ENCODE peak calls at places on chromosome 21, in six cellular contexts. B is neural progenitor cell; U is stimulated activated CD4-positive, alpha-beta T cell treated with anti-CD3 and anti-CD28 coated beads, TNF-alpha, amount 100 ng/mL, for 1 hour; T is mesothelial cell of epicardium; J is left cardiac atrium; Y is ovary. S is an unnamed sample.

GRCh38 chr21:28069446-28069845 is 923.2 kb downstream of the LTN1 start:
- DNase-seq in B (peak), U (no peak), T (no peak), J (no peak), Y (no peak), S (no peak)

GRCh38 chr21:16029065-16029464 is 299.3 kb downstream of the USP25 start:
- DNase-seq in B (no peak), U (no peak), T (no peak), J (no peak), Y (no peak), S (no peak)

GRCh38 chr21:45442276-45442675 is 37.3 kb downstream of the COL18A1 start:
- DNase-seq in B (no peak), U (no peak), T (no peak), J (peak), Y (no peak), S (no peak)

GRCh38 chr21:14690886-14691285 is 144.8 kb upstream of the SAMSN1 start:
- DNase-seq in B (no peak), U (no peak), T (no peak), J (no peak), Y (no peak), S (no peak)

GRCh38 chr21:30232011-30232410 is 16.1 kb upstream of the CLDN8 start:
- DNase-seq in B (no peak), U (no peak), T (no peak), J (no peak), Y (no peak), S (no peak)

GRCh38 chr21:35716886-35717285 is 343.4 kb downstream of the SETD4 start:
- DNase-seq in B (no peak), U (no peak), T (no peak), J (no peak), Y (no peak), S (no peak)

GRCh38 chr21:46081022-46081861 is 16.7 kb upstream of the COL6A2 start:
- DNase-seq in B (no peak), U (no peak), T (no peak), J (no peak), Y (no peak), S (no peak)

GRCh38 chr21:45592626-45593134 is 50.4 kb upstream of the SLC19A1 start:
- DNase-seq in B (no peak), U (no peak), T (no peak), J (no peak), Y (no peak), S (no peak)

GRCh38 chr21:46157987-46158451 is 2.6 kb upstream of the FTCD start:
- DNase-seq in B (no peak), U (no peak), T (no peak), J (no peak), Y (no peak), S (no peak)

GRCh38 chr21:30194701-30195299 is 21.1 kb downstream of the CLDN8 start:
- DNase-seq in B (peak), U (no peak), T (no peak), J (no peak), Y (no peak), S (no peak)

GRCh38 chr21:26710155-26710554 is 135.1 kb downstream of the ADAMTS1 start:
- DNase-seq in B (peak), U (no peak), T (no peak), J (no peak), Y (no peak), S (no peak)

GRCh38 chr21:36728371-36729111 is 29.6 kb downstream of the SIM2 start:
- DNase-seq in B (no peak), U (no peak), T (no peak), J (no peak), Y (no peak), S (no peak)